ENCODE peak calls at places on chromosomes 4 and X, in four cellular contexts. One of them, this sample, is unnamed.

GRCh38 chr4:55752810-55753209 is 66.8 kb upstream of the EXOC1L start:
- DNase-seq in A549: no peak
- DNase-seq in IMR-90: no peak
- DNase-seq in GM12878: no peak
- DNase-seq in this sample: no peak

GRCh38 chr4:87492617-87493016 is 36.6 kb downstream of the SPARCL1 start:
- DNase-seq in A549: no peak
- DNase-seq in IMR-90: no peak
- DNase-seq in GM12878: no peak
- DNase-seq in this sample: no peak

GRCh38 chrX:142134533-142134932 is 70.6 kb downstream of the MAGEC2 start:
- DNase-seq in A549: no peak
- DNase-seq in IMR-90: no peak
- DNase-seq in GM12878: no peak
- DNase-seq in this sample: no peak

GRCh38 chrX:20265221-20265725 is 1.4 kb downstream of the RPS6KA3 start:
- DNase-seq in A549: peak
- DNase-seq in IMR-90: peak
- DNase-seq in GM12878: no peak
- DNase-seq in this sample: peak

GRCh38 chr4:1806223-1806564 is 13.1 kb downstream of the FGFR3 start:
- DNase-seq in A549: no peak
- DNase-seq in IMR-90: no peak
- DNase-seq in GM12878: no peak
- DNase-seq in this sample: peak

GRCh38 chr4:150033937-150034336 is 44.3 kb upstream of the DCLK2 start:
- DNase-seq in A549: peak
- DNase-seq in IMR-90: peak
- DNase-seq in GM12878: no peak
- DNase-seq in this sample: no peak

GRCh38 chrX:106862972-106863688 is 40.0 kb downstream of the RIPPLY1 start:
- DNase-seq in A549: peak
- DNase-seq in IMR-90: peak
- DNase-seq in GM12878: no peak
- DNase-seq in this sample: no peak

GRCh38 chr4:123731009-123731408 is 334.4 kb downstream of the SPRY1 start:
- DNase-seq in A549: no peak
- DNase-seq in IMR-90: no peak
- DNase-seq in GM12878: no peak
- DNase-seq in this sample: no peak

GRCh38 chr4:182717788-182718583 is 199.2 kb downstream of the DCTD start:
- DNase-seq in A549: no peak
- DNase-seq in IMR-90: no peak
- DNase-seq in GM12878: no peak
- DNase-seq in this sample: no peak

GRCh38 chr4:170025523-170026252 is 507 bp downstream of the MFAP3L start:
- DNase-seq in A549: peak
- DNase-seq in IMR-90: no peak
- DNase-seq in GM12878: no peak
- DNase-seq in this sample: no peak

GRCh38 chr4:7892212-7893019 is 47.2 kb downstream of the AFAP1 start:
- DNase-seq in A549: peak
- DNase-seq in IMR-90: peak
- DNase-seq in GM12878: no peak
- DNase-seq in this sample: no peak

GRCh38 chr4:3257125-3257690 is 8.2 kb downstream of the MSANTD1 start:
- DNase-seq in A549: no peak
- DNase-seq in IMR-90: no peak
- DNase-seq in GM12878: no peak
- DNase-seq in this sample: no peak

GRCh38 chr4:947491-947971 is 15.3 kb downstream of the TMEM175 start:
- DNase-seq in A549: no peak
- DNase-seq in IMR-90: no peak
- DNase-seq in GM12878: no peak
- DNase-seq in this sample: no peak

GRCh38 chr4:176709417-176709816 is 83.3 kb downstream of the VEGFC start:
- DNase-seq in A549: no peak
- DNase-seq in IMR-90: no peak
- DNase-seq in GM12878: no peak
- DNase-seq in this sample: no peak

GRCh38 chrX:132207996-132208395 is 11.3 kb downstream of the RAP2C start:
- DNase-seq in A549: no peak
- DNase-seq in IMR-90: no peak
- DNase-seq in GM12878: no peak
- DNase-seq in this sample: no peak

GRCh38 chr4:119300072-119300387 is 21.9 kb downstream of the FABP2 start:
- DNase-seq in A549: no peak
- DNase-seq in IMR-90: peak
- DNase-seq in GM12878: peak
- DNase-seq in this sample: peak

GRCh38 chrX:114889454-114889853 is 128.0 kb downstream of the IL13RA2 start:
- DNase-seq in A549: no peak
- DNase-seq in IMR-90: no peak
- DNase-seq in GM12878: no peak
- DNase-seq in this sample: no peak

GRCh38 chr4:108742451-108742850 is 20.4 kb downstream of the ETNPPL start:
- DNase-seq in A549: no peak
- DNase-seq in IMR-90: no peak
- DNase-seq in GM12878: no peak
- DNase-seq in this sample: no peak

GRCh38 chr4:2333356-2333841 is 71.5 kb upstream of the MXD4 start:
- DNase-seq in A549: no peak
- DNase-seq in IMR-90: no peak
- DNase-seq in GM12878: peak
- DNase-seq in this sample: peak

GRCh38 chr4:42649870-42650269 is 7.0 kb downstream of the ATP8A1 start:
- DNase-seq in A549: no peak
- DNase-seq in IMR-90: no peak
- DNase-seq in GM12878: no peak
- DNase-seq in this sample: no peak

GRCh38 chrX:139720979-139721378 is 13.0 kb upstream of the MCF2 start:
- DNase-seq in A549: no peak
- DNase-seq in IMR-90: no peak
- DNase-seq in GM12878: no peak
- DNase-seq in this sample: no peak

GRCh38 chr4:56744030-56744429 is 62.9 kb upstream of the HOPX start:
- DNase-seq in A549: no peak
- DNase-seq in IMR-90: no peak
- DNase-seq in GM12878: no peak
- DNase-seq in this sample: no peak

GRCh38 chrX:21004835-21005234 is 369.4 kb upstream of the CNKSR2 start:
- DNase-seq in A549: peak
- DNase-seq in IMR-90: no peak
- DNase-seq in GM12878: no peak
- DNase-seq in this sample: no peak

GRCh38 chr4:186304816-186305520 is 39.0 kb downstream of the F11 start:
- DNase-seq in A549: no peak
- DNase-seq in IMR-90: peak
- DNase-seq in GM12878: no peak
- DNase-seq in this sample: no peak

GRCh38 chr4:8710946-8711345 is 118.4 kb downstream of the CPZ start:
- DNase-seq in A549: no peak
- DNase-seq in IMR-90: no peak
- DNase-seq in GM12878: no peak
- DNase-seq in this sample: no peak

GRCh38 chr4:153497988-153498967 is 32.1 kb downstream of the TMEM131L start:
- DNase-seq in A549: no peak
- DNase-seq in IMR-90: peak
- DNase-seq in GM12878: peak
- DNase-seq in this sample: no peak

GRCh38 chr4:161577604-161578301 is 586.0 kb downstream of the FSTL5 start:
- DNase-seq in A549: no peak
- DNase-seq in IMR-90: peak
- DNase-seq in GM12878: no peak
- DNase-seq in this sample: no peak

GRCh38 chr4:43816107-43816506 is 632.5 kb downstream of the KCTD8 start:
- DNase-seq in A549: no peak
- DNase-seq in IMR-90: no peak
- DNase-seq in GM12878: no peak
- DNase-seq in this sample: no peak

GRCh38 chr4:13160906-13161305 is 323.2 kb downstream of the RAB28 start:
- DNase-seq in A549: no peak
- DNase-seq in IMR-90: peak
- DNase-seq in GM12878: no peak
- DNase-seq in this sample: no peak

GRCh38 chrX:1601051-1601767 is 9.8 kb downstream of the AKAP17A start:
- DNase-seq in A549: no peak
- DNase-seq in IMR-90: no peak
- DNase-seq in GM12878: no peak
- DNase-seq in this sample: no peak

GRCh38 chr4:36111180-36111579 is 133.1 kb downstream of the ARAP2 start:
- DNase-seq in A549: no peak
- DNase-seq in IMR-90: peak
- DNase-seq in GM12878: no peak
- DNase-seq in this sample: no peak

DNA sequence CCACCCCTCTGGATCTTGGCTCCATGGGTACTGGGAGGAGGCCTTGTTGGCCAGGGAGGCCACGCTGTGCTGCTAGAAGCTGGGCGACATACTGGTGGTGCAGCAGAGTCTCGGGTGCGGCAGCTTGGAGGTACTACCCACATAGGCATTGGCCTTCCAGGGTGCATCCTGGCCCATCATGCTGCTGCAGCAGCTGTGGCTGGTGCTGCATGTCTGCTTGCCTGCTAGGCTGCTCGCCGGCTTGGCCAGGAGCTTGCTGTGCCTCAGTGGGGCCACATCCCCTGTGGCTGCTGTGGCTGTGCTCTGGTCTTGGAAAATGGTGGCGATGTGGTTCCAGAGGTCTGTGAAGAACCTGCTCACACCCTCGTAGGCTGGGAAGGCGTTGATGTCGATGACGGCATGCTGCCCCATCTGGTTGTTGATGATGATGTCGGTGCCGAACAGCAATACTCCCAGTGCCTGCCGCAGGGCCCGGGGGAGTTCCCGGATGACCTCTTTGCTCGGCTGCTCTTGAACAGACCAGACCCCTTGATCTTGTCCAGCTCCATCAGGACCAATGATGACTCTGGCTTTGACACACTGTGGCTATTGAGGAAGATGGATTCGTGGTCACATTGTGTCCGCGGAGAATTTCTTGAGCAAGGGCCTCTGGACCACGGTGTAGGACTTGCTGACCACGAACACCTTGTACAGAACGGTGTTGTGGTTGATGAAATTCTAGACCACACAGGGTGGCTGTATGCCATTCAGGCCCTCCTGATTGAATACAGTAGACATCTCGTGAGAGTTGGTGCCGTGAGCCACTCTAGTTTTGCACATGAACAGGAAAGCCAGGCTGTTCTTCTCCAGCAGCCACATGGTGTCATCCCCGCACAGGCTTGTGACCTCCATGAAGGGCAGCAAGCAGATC is 11.8 kb downstream of the RBM10 start:
- DNase-seq in A549: no peak
- DNase-seq in IMR-90: no peak
- DNase-seq in GM12878: no peak
- DNase-seq in this sample: peak
- TF ChIP-seq ELK1 in A549: no peak
- TF ChIP-seq ELK1 in IMR-90: no peak
- TF ChIP-seq ELK1 in GM12878: no peak
- TF ChIP-seq ELK1 in this sample: no peak

GRCh38 chrX:16125520-16126149 is 2.3 kb downstream of the GRPR start:
- DNase-seq in A549: no peak
- DNase-seq in IMR-90: no peak
- DNase-seq in GM12878: no peak
- DNase-seq in this sample: no peak

GRCh38 chrX:16136080-16136479 is 12.7 kb downstream of the GRPR start:
- DNase-seq in A549: no peak
- DNase-seq in IMR-90: peak
- DNase-seq in GM12878: no peak
- DNase-seq in this sample: no peak

GRCh38 chrX:16130707-16131106 is 7.3 kb downstream of the GRPR start:
- DNase-seq in A549: no peak
- DNase-seq in IMR-90: no peak
- DNase-seq in GM12878: no peak
- DNase-seq in this sample: no peak
- TF ChIP-seq ELK1 in A549: no peak
- TF ChIP-seq ELK1 in IMR-90: no peak
- TF ChIP-seq ELK1 in GM12878: no peak
- TF ChIP-seq ELK1 in this sample: no peak

DNA sequence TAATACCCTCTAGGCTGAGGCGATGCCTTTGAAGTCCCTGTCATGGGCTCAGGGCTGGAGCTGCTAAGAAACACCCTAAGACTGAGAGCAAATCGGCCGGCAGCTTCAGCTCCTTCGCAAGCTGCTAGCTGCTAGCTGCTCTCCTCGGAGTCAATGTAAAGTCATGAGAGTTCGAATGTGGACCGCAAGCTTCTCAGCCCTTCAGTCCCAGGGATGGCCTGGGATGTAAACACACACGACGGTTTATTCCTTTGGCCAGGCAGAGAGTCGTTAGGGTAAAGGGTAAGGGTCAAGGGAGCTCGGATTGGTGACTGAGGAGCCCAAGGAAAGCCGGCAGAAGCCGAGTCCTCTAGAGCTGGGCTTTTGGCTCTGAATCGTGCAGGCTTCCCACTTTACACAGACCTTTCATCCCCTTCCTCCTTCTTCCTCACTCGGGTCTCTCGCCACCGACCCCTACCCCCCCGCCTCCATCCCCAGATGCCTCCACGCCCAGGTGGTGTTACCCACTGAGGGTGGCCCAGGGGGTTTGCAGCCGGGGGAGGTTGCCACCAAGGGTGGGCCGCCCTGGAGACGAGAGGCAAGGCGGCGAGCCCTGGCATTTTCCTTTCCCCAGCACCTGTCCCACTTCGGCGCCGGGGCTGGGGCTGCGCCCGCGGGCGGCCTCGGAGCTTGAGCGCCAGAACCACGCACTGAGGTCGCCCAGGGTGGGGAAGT is 3.1 kb upstream of the BCORL1 start:
- DNase-seq in A549: no peak
- DNase-seq in IMR-90: no peak
- DNase-seq in GM12878: no peak
- DNase-seq in this sample: no peak
- TF ChIP-seq ELK1 in A549: no peak
- TF ChIP-seq ELK1 in IMR-90: no peak
- TF ChIP-seq ELK1 in GM12878: no peak
- TF ChIP-seq ELK1 in this sample: no peak

GRCh38 chr4:172982151-172982590 is 186.4 kb upstream of the GALNT7 start:
- DNase-seq in A549: peak
- DNase-seq in IMR-90: peak
- DNase-seq in GM12878: peak
- DNase-seq in this sample: no peak
- TF ChIP-seq ELK1 in A549: no peak
- TF ChIP-seq ELK1 in IMR-90: no peak
- TF ChIP-seq ELK1 in GM12878: no peak
- TF ChIP-seq ELK1 in this sample: no peak

GRCh38 chrX:52504551-52504950 is 8.9 kb downstream of the XAGE1A start:
- DNase-seq in A549: no peak
- DNase-seq in IMR-90: no peak
- DNase-seq in GM12878: no peak
- DNase-seq in this sample: no peak
- TF ChIP-seq ELK1 in A549: no peak
- TF ChIP-seq ELK1 in IMR-90: no peak
- TF ChIP-seq ELK1 in GM12878: no peak
- TF ChIP-seq ELK1 in this sample: no peak

GRCh38 chr4:72295966-72296557 is 264.3 kb downstream of the NPFFR2 start:
- DNase-seq in A549: peak
- DNase-seq in IMR-90: peak
- DNase-seq in GM12878: no peak
- DNase-seq in this sample: peak
- TF ChIP-seq ELK1 in A549: no peak
- TF ChIP-seq ELK1 in IMR-90: no peak
- TF ChIP-seq ELK1 in GM12878: no peak
- TF ChIP-seq ELK1 in this sample: no peak